ENCODE peak calls at places on chromosomes 16 and 17, in four cellular contexts. D is BE2C, M is Peyer's patch, Z is suprapubic skin. P is an unnamed sample.

GRCh38 chr16:49857423-49858181 is 1.7 kb upstream of the ZNF423 start:
- DNase-seq in M (no peak), D (peak; percentile 68), Z (no peak), P (peak; percentile 44)

GRCh38 chr17:4956493-4957061 is 5.7 kb downstream of the ENO3 start:
- DNase-seq in Z (no peak), D (no peak), M (peak; percentile 56), P (no peak)

GRCh38 chr16:23501291-23501690 is 9.0 kb downstream of the GGA2 start:
- DNase-seq in Z (no peak), D (no peak), M (no peak), P (no peak)

GRCh38 chr17:75110307-75110937 is 653 bp downstream of the ARMC7 start:
- DNase-seq in Z (no peak), M (peak; percentile 37), D (no peak), P (peak; percentile 23)

GRCh38 chr17:16191604-16192003 is 23.7 kb downstream of the NCOR1 start:
- DNase-seq in D (no peak), Z (no peak), M (no peak), P (no peak)

GRCh38 chr17:49361902-49362722 is at the start of gene ZNF652:
- DNase-seq in Z (peak; percentile 92), M (peak; percentile 95), D (peak; percentile 92), P (peak; percentile 98)

GRCh38 chr17:81664051-81664470 is 2.3 kb downstream of the OXLD1 start:
- DNase-seq in D (no peak), M (no peak), Z (no peak), P (no peak)

GRCh38 chr17:79165756-79166473 is 91.3 kb downstream of the ENGASE start:
- DNase-seq in M (no peak), D (no peak), Z (no peak), P (no peak)

GRCh38 chr17:40331743-40332641 is 23.0 kb downstream of the RARA start:
- DNase-seq in Z (peak; percentile 86), D (peak; percentile 83), M (no peak), P (no peak)

GRCh38 chr16:28212532-28212873 is 738 bp upstream of the XPO6 start:
- DNase-seq in D (no peak), M (no peak), Z (no peak), P (no peak)

GRCh38 chr16:87318158-87318644 is 1.0 kb upstream of the C16orf95 start:
- DNase-seq in Z (peak; percentile 56), D (no peak), M (no peak), P (no peak)

GRCh38 chr16:86939609-86940008 is 361.3 kb downstream of the FOXL1 start:
- DNase-seq in M (no peak), D (no peak), Z (no peak), P (no peak)

GRCh38 chr16:89202422-89203215 is 2.3 kb upstream of the SLC22A31 start:
- DNase-seq in D (no peak), Z (no peak), M (no peak), P (no peak)
- H3K27me3 ChIP-seq in D (peaks cover 78% of the 10 kb centered on the region), Z (peaks cover 67% of the 10 kb centered on the region), M (peaks cover 32% of the 10 kb centered on the region), P (peaks cover 13% of the 10 kb centered on the region)

GRCh38 chr17:2173005-2173404 is 118.1 kb downstream of the HIC1 start:
- DNase-seq in Z (no peak), M (no peak), D (no peak), P (no peak)
- H3K4me1 ChIP-seq in Z (peaks cover 62% of the 10 kb centered on the region), M (no peaks in the 10 kb centered on the region), D (no peaks in the 10 kb centered on the region), P (no peaks in the 10 kb centered on the region)

GRCh38 chr16:2365397-2365796 is 24.9 kb upstream of the ABCA3 start:
- DNase-seq in Z (no peak), D (no peak), M (no peak), P (no peak)
- H3K27me3 ChIP-seq in Z (no peaks in the 10 kb centered on the region), D (no peaks in the 10 kb centered on the region), M (no peaks in the 10 kb centered on the region), P (no peaks in the 10 kb centered on the region)

GRCh38 chr17:2690165-2691068 is 21.1 kb downstream of the CLUH start:
- DNase-seq in M (peak; percentile 14), Z (no peak), D (no peak), P (no peak)
- H3K4me1 ChIP-seq in M (no peaks in the 10 kb centered on the region), Z (peaks cover 30% of the 10 kb centered on the region), D (no peaks in the 10 kb centered on the region), P (peaks cover 14% of the 10 kb centered on the region)

GRCh38 chr17:17700251-17700969 is 19.2 kb downstream of the RAI1 start:
- DNase-seq in D (no peak), Z (no peak), M (no peak), P (no peak)
- H3K27me3 ChIP-seq in D (no peaks in the 10 kb centered on the region), Z (no peaks in the 10 kb centered on the region), M (no peaks in the 10 kb centered on the region), P (no peaks in the 10 kb centered on the region)

GRCh38 chr16:88693420-88694177 is 7.3 kb upstream of the SNAI3 start:
- DNase-seq in D (no peak), M (no peak), Z (no peak), P (no peak)
- H3K4me1 ChIP-seq in D (no peaks in the 10 kb centered on the region), M (peaks cover 32% of the 10 kb centered on the region), Z (peaks cover 9% of the 10 kb centered on the region), P (peaks cover 78% of the 10 kb centered on the region)

GRCh38 chr17:14840616-14841231 is 424.4 kb downstream of the PMP22 start:
- DNase-seq in M (no peak), D (no peak), Z (no peak), P (no peak)
- H3K27me3 ChIP-seq in M (no peaks in the 10 kb centered on the region), D (no peaks in the 10 kb centered on the region), Z (peaks cover 3% of the 10 kb centered on the region), P (no peaks in the 10 kb centered on the region)

GRCh38 chr16:588889-589657 is 793 bp upstream of the RAB40C start:
- DNase-seq in M (peak; percentile 99), D (peak; percentile 97), Z (peak; percentile 99), P (peak; percentile 99)
- H3K4me1 ChIP-seq in M (peaks cover 18% of the 10 kb centered on the region), D (peaks cover 5% of the 10 kb centered on the region), Z (peaks cover 65% of the 10 kb centered on the region), P (peaks cover 27% of the 10 kb centered on the region)

GRCh38 chr17:72766761-72767356 is 325.6 kb downstream of the SLC39A11 start:
- DNase-seq in D (no peak), M (no peak), Z (no peak), P (no peak)
- H3K27me3 ChIP-seq in D (no peaks in the 10 kb centered on the region), M (no peaks in the 10 kb centered on the region), Z (no peaks in the 10 kb centered on the region), P (no peaks in the 10 kb centered on the region)

P was measured in CD4-positive, alpha-beta memory T cell.